ENCODE peak calls at places on chromosomes 1 and 21, in six cellular contexts. O, M, F, U, J and Q are unnamed samples.

GRCh38 chr1:230552880-230553279 is 89.4 kb upstream of the COG2 start:
- DNase-seq in O (no peak), M (no peak), F (no peak), U (no peak), J (no peak), Q (no peak)

GRCh38 chr1:46242918-46243317 is 4.6 kb upstream of the RAD54L start:
- DNase-seq in O (no peak), M (no peak), F (no peak), U (no peak), J (no peak), Q (no peak)

GRCh38 chr1:55326496-55326895 is 111.3 kb upstream of the USP24 start:
- DNase-seq in O (peak; percentile 51), M (no peak), F (no peak), U (no peak), J (no peak), Q (no peak)

GRCh38 chr1:29732438-29732837 is 496.1 kb downstream of the PTPRU start:
- DNase-seq in O (no peak), M (no peak), F (no peak), U (no peak), J (no peak), Q (no peak)

GRCh38 chr21:24025101-24025500 is 1582.2 kb downstream of the MRPL39 start:
- DNase-seq in O (no peak), M (no peak), F (no peak), U (no peak), J (no peak), Q (no peak)

GRCh38 chr1:229557913-229558414 is 543 bp downstream of the ABCB10 start:
- DNase-seq in O (no peak), M (peak; percentile 23), F (peak; percentile 22), U (peak; percentile 73), J (peak; percentile 80), Q (peak; percentile 59)

GRCh38 chr21:27722095-27722494 is 755.2 kb upstream of the ADAMTS5 start:
- DNase-seq in O (no peak), M (no peak), F (no peak), U (no peak), J (no peak), Q (no peak)

GRCh38 chr1:9233241-9233941 is 1.2 kb upstream of the H6PD start:
- DNase-seq in O (peak; percentile 57), M (no peak), F (no peak), U (no peak), J (peak; percentile 95), Q (no peak)

GRCh38 chr1:75233302-75233929 is 99.2 kb downstream of the LHX8 start:
- DNase-seq in O (peak; percentile 34), M (no peak), F (no peak), U (no peak), J (no peak), Q (no peak)

GRCh38 chr1:210715072-210715471 is 386.4 kb downstream of the HHAT start:
- DNase-seq in O (no peak), M (no peak), F (no peak), U (no peak), J (no peak), Q (no peak)

GRCh38 chr1:21689531-21690165 is 20.5 kb upstream of the RAP1GAP start:
- DNase-seq in O (no peak), M (no peak), F (no peak), U (no peak), J (no peak), Q (no peak)

GRCh38 chr1:248521856-248522255 is 14.0 kb downstream of the OR2G6 start:
- DNase-seq in O (no peak), M (no peak), F (no peak), U (no peak), J (no peak), Q (no peak)

GRCh38 chr21:39519835-39520234 is 68.1 kb downstream of the SH3BGR start:
- DNase-seq in O (no peak), M (no peak), F (no peak), U (no peak), J (no peak), Q (no peak)

GRCh38 chr1:179129702-179130473 is 48.0 kb downstream of the TOR3A start:
- DNase-seq in O (peak; percentile 45), M (no peak), F (no peak), U (peak; percentile 64), J (no peak), Q (no peak)

GRCh38 chr21:34599534-34600101 is 15.3 kb downstream of the RCAN1 start:
- DNase-seq in O (no peak), M (no peak), F (no peak), U (no peak), J (no peak), Q (no peak)

GRCh38 chr1:200314085-200314750 is 95.6 kb downstream of the ZNF281 start:
- DNase-seq in O (peak; percentile 41), M (no peak), F (no peak), U (no peak), J (no peak), Q (no peak)

GRCh38 chr1:112026018-112026417 is 36.5 kb upstream of the KCND3 start:
- DNase-seq in O (peak; percentile 6), M (no peak), F (no peak), U (no peak), J (no peak), Q (no peak)

GRCh38 chr1:2463396-2463795 is 12.7 kb upstream of the PLCH2 start:
- DNase-seq in O (peak; percentile 30), M (no peak), F (no peak), U (no peak), J (no peak), Q (peak; percentile 42)

GRCh38 chr1:108747898-108748297 is 1.4 kb downstream of the STXBP3 start:
- DNase-seq in O (no peak), M (no peak), F (no peak), U (no peak), J (no peak), Q (no peak)

GRCh38 chr1:109478806-109479205 is 4.9 kb upstream of the ATXN7L2 start:
- DNase-seq in O (no peak), M (no peak), F (no peak), U (no peak), J (no peak), Q (peak; percentile 38)

GRCh38 chr1:20662110-20662475 is 924 bp upstream of the DDOST start:
- DNase-seq in O (no peak), M (no peak), F (no peak), U (no peak), J (no peak), Q (no peak)

GRCh38 chr1:221777434-221778072 is 35.7 kb upstream of the DUSP10 start:
- DNase-seq in O (no peak), M (no peak), F (no peak), U (peak; percentile 75), J (no peak), Q (no peak)

GRCh38 chr21:43306911-43307676 is 119.8 kb downstream of the SIK1 start:
- DNase-seq in O (peak; percentile 17), M (no peak), F (no peak), U (peak; percentile 48), J (no peak), Q (no peak)

GRCh38 chr21:44802396-44803153 is 955 bp upstream of the UBE2G2 start:
- DNase-seq in O (no peak), M (peak; percentile 61), F (no peak), U (no peak), J (no peak), Q (peak; percentile 27)
- TF ChIP-seq CTCF in O (no peak), M (peak; percentile 27), F (no peak), U (peak; percentile 23), J (no peak), Q (no peak)

DNA sequence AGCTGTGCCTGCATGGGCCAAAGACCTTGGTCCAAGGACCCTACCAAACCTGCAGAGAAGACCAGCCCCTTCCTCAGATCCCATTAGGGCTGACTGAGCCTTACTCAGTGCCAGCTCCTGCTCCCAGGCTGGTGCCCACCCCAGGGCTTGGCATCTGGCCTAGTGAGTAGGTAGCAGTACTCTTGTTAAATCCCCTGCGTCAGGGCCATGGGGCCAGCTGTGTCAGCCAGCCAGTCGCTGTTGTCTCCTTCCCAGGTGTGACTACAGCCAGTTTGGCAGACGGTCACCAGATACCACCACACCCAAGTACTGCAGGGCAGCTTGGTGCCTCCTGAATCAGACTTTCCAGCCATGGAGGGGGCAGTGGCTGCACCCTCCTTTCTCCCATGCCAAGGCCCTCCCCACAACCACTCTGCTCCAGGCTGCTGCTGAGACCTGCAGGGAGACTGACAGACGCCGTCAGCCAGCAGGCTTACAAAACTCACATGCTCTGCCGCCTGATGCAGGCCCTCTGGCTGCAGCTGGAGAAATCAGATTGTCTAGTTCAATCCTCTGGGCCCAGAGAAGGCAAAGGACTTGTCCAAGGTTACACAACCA is 3.0 kb downstream of the TENT5B start:
- DNase-seq in O (no peak), M (no peak), F (no peak), U (no peak), J (no peak), Q (no peak)
- TF ChIP-seq CTCF in O (no peak), M (no peak), F (no peak), U (no peak), J (no peak), Q (no peak)

GRCh38 chr1:99180915-99181314 is 83.4 kb upstream of the PLPPR4 start:
- DNase-seq in O (no peak), M (no peak), F (no peak), U (no peak), J (no peak), Q (no peak)

GRCh38 chr1:99176753-99177152 is 87.5 kb upstream of the PLPPR4 start:
- DNase-seq in O (no peak), M (no peak), F (no peak), U (no peak), J (no peak), Q (no peak)

GRCh38 chr1:99180343-99180808 is 83.9 kb upstream of the PLPPR4 start:
- DNase-seq in O (peak; percentile 84), M (peak; percentile 82), F (peak; percentile 44), U (peak; percentile 12), J (peak; percentile 83), Q (peak; percentile 75)

GRCh38 chr1:99173900-99174299 is 90.4 kb upstream of the PLPPR4 start:
- DNase-seq in O (no peak), M (no peak), F (no peak), U (no peak), J (no peak), Q (no peak)

GRCh38 chr1:99177465-99177864 is 86.8 kb upstream of the PLPPR4 start:
- DNase-seq in O (no peak), M (no peak), F (no peak), U (no peak), J (no peak), Q (no peak)
- TF ChIP-seq CTCF in O (peak; percentile 5), M (no peak), F (no peak), U (no peak), J (no peak), Q (no peak)

DNA sequence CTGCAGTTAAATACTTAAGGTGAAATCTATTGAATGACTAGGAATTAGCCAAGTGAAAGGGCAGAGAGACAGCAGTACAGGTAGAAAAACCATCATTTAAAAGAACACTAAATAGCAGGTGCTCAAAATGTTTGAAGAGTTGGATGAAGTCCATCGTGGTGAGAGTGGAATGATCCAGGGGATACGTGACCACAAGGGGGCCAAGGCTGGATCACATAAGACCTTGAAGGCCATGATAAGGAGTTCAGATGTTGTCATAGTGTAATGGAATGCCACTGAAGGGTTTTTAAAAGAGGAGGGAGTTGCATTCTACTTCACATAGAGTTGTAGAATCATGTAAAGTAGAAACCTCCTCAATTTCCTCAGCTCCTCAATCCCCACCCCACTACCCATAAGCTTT is 34.8 kb upstream of the HOOK1 start:
- DNase-seq in O (no peak), M (peak; percentile 10), F (no peak), U (no peak), J (no peak), Q (no peak)
- TF ChIP-seq CTCF in O (no peak), M (peak; percentile 39), F (no peak), U (no peak), J (no peak), Q (no peak)

GRCh38 chr1:198359024-198359653 is 181.3 kb downstream of the ATP6V1G3 start:
- DNase-seq in O (peak; percentile 13), M (no peak), F (no peak), U (no peak), J (no peak), Q (no peak)
- TF ChIP-seq CTCF in O (peak; percentile 32), M (peak; percentile 31), F (peak; percentile 54), U (peak; percentile 41), J (no peak), Q (peak; percentile 19)